ENCODE peak calls at places on chromosomes 11 and 22, in eight cellular contexts. One of them, this sample, is unnamed. For H3K27me3, the result is how much of the 10 kb centered on the place peaks cover.

GRCh38 chr11:68962527-68963250 is 18.1 kb downstream of the MRGPRD start:
- DNase-seq in HCT116: no peak
- DNase-seq in colonic mucosa: no peak
- DNase-seq in K562: no peak
- DNase-seq in testis: no peak
- DNase-seq in psoas muscle: no peak
- DNase-seq in neural progenitor cell: no peak
- DNase-seq in H7: peak
- DNase-seq in this sample: no peak

GRCh38 chr11:46348566-46348981 is 1.3 kb downstream of the DGKZ start:
- DNase-seq in HCT116: no peak
- DNase-seq in testis: no peak
- DNase-seq in psoas muscle: no peak
- DNase-seq in K562: no peak
- DNase-seq in H7: no peak
- DNase-seq in colonic mucosa: peak
- DNase-seq in neural progenitor cell: no peak
- DNase-seq in this sample: no peak

GRCh38 chr11:59193741-59194140 is 19.0 kb downstream of the MPEG1 start:
- DNase-seq in K562: no peak
- DNase-seq in psoas muscle: no peak
- DNase-seq in testis: peak
- DNase-seq in colonic mucosa: no peak
- DNase-seq in H7: no peak
- DNase-seq in neural progenitor cell: no peak
- DNase-seq in HCT116: no peak
- DNase-seq in this sample: no peak

GRCh38 chr22:30086496-30086895 is 6.2 kb downstream of the HORMAD2 start:
- DNase-seq in colonic mucosa: no peak
- DNase-seq in testis: no peak
- DNase-seq in HCT116: no peak
- DNase-seq in H7: no peak
- DNase-seq in K562: no peak
- DNase-seq in psoas muscle: no peak
- DNase-seq in neural progenitor cell: no peak
- DNase-seq in this sample: no peak

GRCh38 chr11:110989734-110990133 is 255.8 kb upstream of the POU2AF2 start:
- DNase-seq in K562: no peak
- DNase-seq in psoas muscle: no peak
- DNase-seq in H7: no peak
- DNase-seq in HCT116: no peak
- DNase-seq in colonic mucosa: no peak
- DNase-seq in testis: no peak
- DNase-seq in neural progenitor cell: no peak
- DNase-seq in this sample: no peak

GRCh38 chr11:132278801-132279574 is 908.6 kb downstream of the NTM start:
- DNase-seq in colonic mucosa: no peak
- DNase-seq in K562: no peak
- DNase-seq in neural progenitor cell: peak
- DNase-seq in HCT116: no peak
- DNase-seq in psoas muscle: no peak
- DNase-seq in H7: peak
- DNase-seq in testis: no peak
- DNase-seq in this sample: no peak

GRCh38 chr11:16925495-16926065 is 88.6 kb downstream of the PLEKHA7 start:
- DNase-seq in testis: peak
- DNase-seq in HCT116: peak
- DNase-seq in K562: no peak
- DNase-seq in colonic mucosa: peak
- DNase-seq in psoas muscle: peak
- DNase-seq in neural progenitor cell: peak
- DNase-seq in H7: peak
- DNase-seq in this sample: no peak

GRCh38 chr11:80958414-80958813 is 1517.6 kb upstream of the TENM4 start:
- DNase-seq in neural progenitor cell: no peak
- DNase-seq in H7: no peak
- DNase-seq in colonic mucosa: no peak
- DNase-seq in psoas muscle: no peak
- DNase-seq in HCT116: no peak
- DNase-seq in K562: no peak
- DNase-seq in testis: no peak
- DNase-seq in this sample: no peak

GRCh38 chr11:79160786-79161403 is 279.9 kb downstream of the TENM4 start:
- DNase-seq in K562: no peak
- DNase-seq in neural progenitor cell: peak
- DNase-seq in colonic mucosa: no peak
- DNase-seq in H7: no peak
- DNase-seq in HCT116: no peak
- DNase-seq in psoas muscle: no peak
- DNase-seq in testis: peak
- DNase-seq in this sample: no peak

GRCh38 chr11:93389737-93390136 is 59.2 kb downstream of the DEUP1 start:
- DNase-seq in K562: no peak
- DNase-seq in neural progenitor cell: no peak
- DNase-seq in psoas muscle: no peak
- DNase-seq in H7: no peak
- DNase-seq in HCT116: no peak
- DNase-seq in colonic mucosa: no peak
- DNase-seq in testis: no peak
- DNase-seq in this sample: no peak

GRCh38 chr11:100827934-100828661 is 141.0 kb downstream of the ARHGAP42 start:
- DNase-seq in psoas muscle: no peak
- DNase-seq in colonic mucosa: no peak
- DNase-seq in K562: peak
- DNase-seq in H7: no peak
- DNase-seq in testis: no peak
- DNase-seq in neural progenitor cell: peak
- DNase-seq in HCT116: peak
- DNase-seq in this sample: no peak

GRCh38 chr22:40039482-40039881 is 44.7 kb downstream of the FAM83F start:
- DNase-seq in colonic mucosa: no peak
- DNase-seq in testis: no peak
- DNase-seq in HCT116: no peak
- DNase-seq in H7: no peak
- DNase-seq in psoas muscle: no peak
- DNase-seq in K562: no peak
- DNase-seq in neural progenitor cell: no peak
- DNase-seq in this sample: no peak

GRCh38 chr22:40036591-40037225 is 42.0 kb downstream of the FAM83F start:
- DNase-seq in HCT116: peak
- DNase-seq in testis: peak
- DNase-seq in neural progenitor cell: peak
- DNase-seq in K562: peak
- DNase-seq in colonic mucosa: peak
- DNase-seq in H7: peak
- DNase-seq in psoas muscle: peak
- DNase-seq in this sample: no peak

GRCh38 chr22:40036126-40036525 is 41.4 kb downstream of the FAM83F start:
- DNase-seq in H7: no peak
- DNase-seq in colonic mucosa: no peak
- DNase-seq in HCT116: no peak
- DNase-seq in K562: no peak
- DNase-seq in psoas muscle: no peak
- DNase-seq in testis: peak
- DNase-seq in neural progenitor cell: no peak
- DNase-seq in this sample: no peak

GRCh38 chr22:40035351-40035750 is 40.6 kb downstream of the FAM83F start:
- DNase-seq in testis: peak
- DNase-seq in neural progenitor cell: no peak
- DNase-seq in psoas muscle: no peak
- DNase-seq in HCT116: no peak
- DNase-seq in H7: no peak
- DNase-seq in K562: no peak
- DNase-seq in colonic mucosa: no peak
- DNase-seq in this sample: no peak

DNA sequence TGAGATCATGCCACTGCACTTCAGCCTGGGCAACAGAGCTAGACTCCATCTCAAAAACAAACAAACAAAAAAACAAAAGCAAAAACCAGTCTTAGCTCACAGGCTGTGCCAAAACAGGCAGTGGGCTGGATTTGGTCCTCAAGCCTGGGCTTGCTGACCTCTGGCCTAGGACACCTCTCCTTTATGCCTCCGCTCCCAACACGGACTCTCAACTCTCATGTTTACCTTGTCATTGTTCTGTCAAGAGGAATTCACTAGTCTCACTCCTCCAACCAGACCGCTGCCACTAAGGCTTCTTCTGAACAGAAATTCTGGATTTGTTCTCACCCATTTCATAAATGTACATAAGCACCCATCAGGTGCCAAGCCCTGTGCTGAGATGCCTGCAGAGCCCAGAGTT is 42.6 kb downstream of the FAM83F start:
- DNase-seq in psoas muscle: no peak
- DNase-seq in testis: peak
- DNase-seq in HCT116: no peak
- DNase-seq in K562: no peak
- DNase-seq in colonic mucosa: no peak
- DNase-seq in neural progenitor cell: no peak
- DNase-seq in H7: no peak
- DNase-seq in this sample: no peak
- H3K27me3 ChIP-seq in psoas muscle: under half
- H3K27me3 ChIP-seq in testis: under half
- H3K27me3 ChIP-seq in HCT116: under half
- H3K27me3 ChIP-seq in K562: under half
- H3K27me3 ChIP-seq in colonic mucosa: under half
- H3K27me3 ChIP-seq in neural progenitor cell: half or more
- H3K27me3 ChIP-seq in H7: under half
- H3K27me3 ChIP-seq in this sample: under half

DNA sequence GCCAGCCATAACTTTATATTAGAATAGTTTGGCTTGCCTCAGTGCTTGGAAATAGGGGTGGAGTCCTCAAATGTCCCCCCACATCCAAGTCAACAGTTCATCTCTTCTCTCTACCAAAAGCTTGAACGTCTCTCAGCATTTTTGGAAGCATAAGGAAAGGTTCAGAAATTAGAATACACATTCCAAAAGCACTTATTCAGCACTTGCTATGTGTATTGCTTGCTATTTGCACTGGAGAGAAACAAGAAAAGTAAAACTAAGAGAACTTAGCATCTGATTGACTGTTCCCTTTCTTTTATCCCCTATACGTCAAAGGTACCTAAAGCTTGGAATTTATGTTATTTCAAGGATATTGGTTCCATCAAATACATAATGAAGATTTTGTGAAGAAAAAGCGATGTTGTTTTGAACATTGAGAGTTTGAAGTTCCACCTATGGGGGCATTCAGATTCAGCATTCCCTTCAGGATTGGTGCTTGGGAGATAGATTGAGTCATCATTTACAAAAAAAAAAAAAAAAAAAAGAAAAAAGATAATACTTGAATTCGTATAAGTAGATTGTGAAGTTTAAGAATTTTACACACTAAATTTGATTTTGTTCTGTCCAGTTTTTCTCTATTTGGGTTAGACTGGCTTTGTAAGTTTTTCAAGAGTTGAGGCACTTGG is 1.3 kb downstream of the TBRG1 start:
- DNase-seq in psoas muscle: no peak
- DNase-seq in testis: no peak
- DNase-seq in H7: no peak
- DNase-seq in neural progenitor cell: no peak
- DNase-seq in HCT116: no peak
- DNase-seq in colonic mucosa: no peak
- DNase-seq in K562: no peak
- DNase-seq in this sample: no peak
- H3K4me3 ChIP-seq in psoas muscle: peak
- H3K4me3 ChIP-seq in testis: peak
- H3K4me3 ChIP-seq in H7: peak
- H3K4me3 ChIP-seq in neural progenitor cell: peak
- H3K4me3 ChIP-seq in HCT116: peak
- H3K4me3 ChIP-seq in colonic mucosa: peak
- H3K4me3 ChIP-seq in K562: peak
- H3K4me3 ChIP-seq in this sample: peak

DNA sequence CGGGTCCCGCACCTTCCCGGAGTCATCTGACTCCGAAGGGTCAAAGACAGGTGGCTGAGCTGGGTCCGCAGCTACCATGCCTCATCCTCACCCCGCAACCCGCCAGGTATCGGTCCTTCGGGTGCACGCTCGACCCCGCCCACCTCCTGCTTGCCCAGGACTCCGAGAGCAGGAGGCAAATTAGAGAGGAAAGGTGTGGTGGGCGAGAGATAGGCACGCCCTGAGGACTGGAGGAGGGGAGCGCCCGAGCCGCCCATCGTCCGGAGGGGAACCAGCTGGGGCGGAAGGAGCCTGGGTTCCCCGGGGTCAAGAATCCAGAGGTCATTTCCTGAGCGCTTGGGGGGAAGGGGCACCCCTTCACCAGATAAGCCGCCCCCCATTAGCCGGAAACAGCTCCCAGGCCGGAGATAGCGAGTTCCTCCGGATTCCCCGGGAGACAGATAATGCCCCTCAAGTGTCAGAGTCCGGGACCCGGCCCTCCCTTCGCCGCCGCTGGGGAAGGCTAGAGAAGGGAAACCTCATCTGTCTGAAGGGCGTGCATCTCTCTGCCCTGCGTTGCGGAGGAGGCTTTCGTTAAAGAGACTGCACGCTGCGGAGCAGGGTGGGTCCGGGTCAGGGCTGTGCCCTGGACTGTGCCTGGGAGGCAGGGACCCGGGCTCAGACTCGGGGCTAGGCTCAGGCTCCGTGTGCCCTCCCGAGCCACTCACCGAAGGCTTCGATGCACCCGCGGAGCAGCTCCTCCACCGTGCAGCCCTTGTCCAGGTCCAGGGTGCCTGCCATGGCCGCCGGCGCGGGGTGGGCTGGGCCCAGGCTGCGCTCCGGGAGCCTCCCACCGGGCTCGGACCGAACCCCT is 1.6 kb downstream of the RASGRP2 start:
- DNase-seq in HCT116: no peak
- DNase-seq in colonic mucosa: no peak
- DNase-seq in H7: peak
- DNase-seq in psoas muscle: no peak
- DNase-seq in testis: no peak
- DNase-seq in neural progenitor cell: peak
- DNase-seq in K562: peak
- DNase-seq in this sample: no peak
- H3K27me3 ChIP-seq in HCT116: under half
- H3K27me3 ChIP-seq in colonic mucosa: under half
- H3K27me3 ChIP-seq in H7: under half
- H3K27me3 ChIP-seq in psoas muscle: under half
- H3K27me3 ChIP-seq in testis: under half
- H3K27me3 ChIP-seq in neural progenitor cell: half or more
- H3K27me3 ChIP-seq in K562: under half
- H3K27me3 ChIP-seq in this sample: under half

GRCh38 chr11:19633276-19633675 is 79.4 kb upstream of the NAV2 start:
- DNase-seq in testis: peak
- DNase-seq in H7: no peak
- DNase-seq in HCT116: no peak
- DNase-seq in colonic mucosa: no peak
- DNase-seq in psoas muscle: peak
- DNase-seq in neural progenitor cell: no peak
- DNase-seq in K562: no peak
- DNase-seq in this sample: no peak
- H3K4me3 ChIP-seq in testis: no peak
- H3K4me3 ChIP-seq in H7: no peak
- H3K4me3 ChIP-seq in HCT116: no peak
- H3K4me3 ChIP-seq in colonic mucosa: no peak
- H3K4me3 ChIP-seq in psoas muscle: no peak
- H3K4me3 ChIP-seq in neural progenitor cell: no peak
- H3K4me3 ChIP-seq in K562: no peak
- H3K4me3 ChIP-seq in this sample: no peak

This sample was measured in esophagus squamous epithelium.